ENCODE peak calls at places on chromosomes 4 and X, in four cellular contexts. A is effector memory CD8-positive, alpha-beta T cell; I is CD8-positive, alpha-beta T cell; B is activated CD8-positive, alpha-beta memory T cell treated with anti-CD3 and anti-CD28 coated beads, Interleukin-2, amount 10 ng/mL, durations not matched to agents 7 days and 5 days. W is an unnamed sample.

GRCh38 chr4:55396305-55397023 is 707 bp downstream of the TMEM165 start:
- ATAC-seq in A (peak; percentile 9), I (peak; percentile 2), B (peak; percentile 20), W (peak; percentile 38)

GRCh38 chr4:140118931-140119640 is 34.9 kb downstream of the MAML3 start:
- ATAC-seq in A (no peak), I (no peak), B (no peak), W (no peak)

GRCh38 chrX:132776486-132777210 is 181.8 kb downstream of the HS6ST2 start:
- ATAC-seq in A (no peak), I (no peak), B (no peak), W (no peak)

GRCh38 chr4:80049402-80049801 is 23.6 kb downstream of the ANTXR2 start:
- ATAC-seq in A (no peak), I (no peak), B (no peak), W (no peak)

GRCh38 chr4:38442073-38442788 is 221.8 kb upstream of the KLF3 start:
- ATAC-seq in A (no peak), I (no peak), B (no peak), W (no peak)

GRCh38 chrX:84760560-84760959 is 243.1 kb upstream of the APOOL start:
- ATAC-seq in A (no peak), I (no peak), B (no peak), W (no peak)

GRCh38 chrX:38452603-38453002 is 100.2 kb downstream of the OTC start:
- ATAC-seq in A (no peak), I (no peak), B (no peak), W (no peak)

GRCh38 chrX:51834076-51834475 is 59.3 kb upstream of the MAGED1 start:
- ATAC-seq in A (no peak), I (no peak), B (no peak), W (no peak)

GRCh38 chr4:173590697-173591096 is 60.7 kb upstream of the HAND2 start:
- ATAC-seq in A (no peak), I (no peak), B (no peak), W (no peak)

GRCh38 chrX:9875801-9876200 is 89.6 kb downstream of the SHROOM2 start:
- ATAC-seq in A (no peak), I (no peak), B (no peak), W (no peak)

GRCh38 chr4:98749206-98749605 is 90.8 kb upstream of the TSPAN5 start:
- ATAC-seq in A (no peak), I (no peak), B (no peak), W (no peak)

GRCh38 chr4:173448103-173448502 is 49.2 kb upstream of the SCRG1 start:
- ATAC-seq in A (no peak), I (no peak), B (no peak), W (no peak)

GRCh38 chr4:168656055-168656660 is 159.3 kb downstream of the PALLD start:
- ATAC-seq in A (no peak), I (no peak), B (no peak), W (peak; percentile 77)

GRCh38 chr4:15376594-15376993 is 51.2 kb upstream of the C1QTNF7 start:
- ATAC-seq in A (no peak), I (no peak), B (no peak), W (no peak)

GRCh38 chr4:138659041-138659565 is 356.5 kb upstream of the NOCT start:
- ATAC-seq in A (no peak), I (no peak), B (no peak), W (no peak)

GRCh38 chr4:25088342-25088952 is 57.7 kb upstream of the LGI2 start:
- ATAC-seq in A (no peak), I (no peak), B (no peak), W (no peak)

GRCh38 chr4:174681723-174682300 is 147.2 kb downstream of the GLRA3 start:
- ATAC-seq in A (no peak), I (no peak), B (no peak), W (no peak)

GRCh38 chrX:39065051-39065871 is 264.0 kb downstream of the MID1IP1 start:
- ATAC-seq in A (no peak), I (no peak), B (no peak), W (no peak)

GRCh38 chr4:73607375-73608026 is 12.7 kb downstream of the RASSF6 start:
- ATAC-seq in A (no peak), I (no peak), B (no peak), W (no peak)

GRCh38 chr4:76549765-76550164 is 114.7 kb downstream of the SHROOM3 start:
- ATAC-seq in A (no peak), I (no peak), B (no peak), W (no peak)

GRCh38 chr4:165707126-165707525 is 165.9 kb upstream of the TLL1 start:
- ATAC-seq in A (no peak), I (no peak), B (no peak), W (no peak)

GRCh38 chrX:22585831-22586230 is 313.1 kb downstream of the CBLL2 start:
- ATAC-seq in A (no peak), I (no peak), B (no peak), W (no peak)

GRCh38 chr4:41119867-41120295 is 94.5 kb downstream of the APBB2 start:
- ATAC-seq in A (no peak), I (no peak), B (no peak), W (no peak)

GRCh38 chrX:123905334-123905733 is 45.5 kb downstream of the XIAP start:
- ATAC-seq in A (no peak), I (no peak), B (no peak), W (no peak)

GRCh38 chr4:6362896-6363295 is 93.2 kb downstream of the WFS1 start:
- ATAC-seq in A (no peak), I (no peak), B (no peak), W (no peak)

GRCh38 chrX:39675619-39676018 is 422.1 kb downstream of the BCOR start:
- ATAC-seq in A (no peak), I (no peak), B (no peak), W (peak; percentile 65)

GRCh38 chr4:78656968-78657445 is 105.4 kb downstream of the ANXA3 start:
- ATAC-seq in A (no peak), I (peak; percentile 26), B (peak; percentile 40), W (no peak)

GRCh38 chr4:121668368-121669162 is 28.2 kb downstream of the ANXA5 start:
- ATAC-seq in A (no peak), I (no peak), B (no peak), W (peak; percentile 50)

GRCh38 chrX:103626855-103627254 is 1.9 kb upstream of the TCEAL1 start:
- ATAC-seq in A (no peak), I (no peak), B (no peak), W (no peak)

GRCh38 chr4:46425775-46426400 is 36.0 kb upstream of the GABRA2 start:
- ATAC-seq in A (no peak), I (no peak), B (no peak), W (no peak)

GRCh38 chr4:89249313-89249712 is 58.3 kb downstream of the GPRIN3 start:
- ATAC-seq in A (no peak), I (no peak), B (no peak), W (no peak)

GRCh38 chrX:87873347-87873941 is 355.8 kb downstream of the KLHL4 start:
- ATAC-seq in A (no peak), I (no peak), B (no peak), W (no peak)

GRCh38 chr4:25913056-25913850 is 767 bp upstream of the SMIM20 start:
- ATAC-seq in A (peak; percentile 3), I (peak; percentile 2), B (peak; percentile 5), W (peak; percentile 20)

GRCh38 chr4:95728145-95728544 is 111.7 kb upstream of the PDHA2 start:
- ATAC-seq in A (no peak), I (no peak), B (no peak), W (peak; percentile 66)

GRCh38 chrX:86604620-86605019 is 456.4 kb downstream of the DACH2 start:
- ATAC-seq in A (no peak), I (no peak), B (no peak), W (no peak)

W was measured in gastroesophageal sphincter.